ENCODE peak calls at places on chromosomes 6 and 20, in six cellular contexts. O, Z, M, T, L and E are unnamed samples.

GRCh38 chr6:141388666-141389065 is 744.1 kb upstream of the GJE1 start:
- DNase-seq in T (no peak), O (no peak), M (no peak), L (no peak), Z (no peak), E (no peak)

GRCh38 chr6:144006731-144007454 is 1.2 kb downstream of the PLAGL1 start:
- DNase-seq in T (no peak), O (no peak), L (no peak), M (peak), Z (peak), E (no peak)

GRCh38 chr6:46730918-46731461 is 4.2 kb downstream of the PLA2G7 start:
- DNase-seq in T (no peak), Z (peak), O (no peak), L (no peak), M (no peak), E (no peak)

GRCh38 chr20:21796059-21796458 is 90.6 kb downstream of the PAX1 start:
- DNase-seq in Z (no peak), O (no peak), L (no peak), T (no peak), M (no peak), E (peak)

GRCh38 chr6:33204415-33205171 is at the start of gene HSD17B8:
- DNase-seq in O (peak), Z (peak), L (peak), T (peak), M (peak), E (peak)

GRCh38 chr6:112180095-112180820 is 74.1 kb downstream of the LAMA4 start:
- DNase-seq in T (peak), L (peak), M (peak), O (no peak), Z (peak), E (peak)

GRCh38 chr20:33648396-33649004 is 13.6 kb upstream of the C20orf144 start:
- DNase-seq in L (no peak), Z (no peak), O (no peak), M (no peak), T (no peak), E (peak)

GRCh38 chr6:140001851-140002301 is 627.4 kb upstream of the CITED2 start:
- DNase-seq in O (no peak), Z (no peak), T (no peak), M (peak), L (no peak), E (no peak)

GRCh38 chr6:53487080-53487479 is 57.8 kb downstream of the GCLC start:
- DNase-seq in M (no peak), O (no peak), L (no peak), Z (no peak), T (no peak), E (no peak)

GRCh38 chr6:108951351-108951953 is 103.2 kb downstream of the ARMC2 start:
- DNase-seq in O (no peak), T (no peak), L (no peak), M (no peak), Z (no peak), E (no peak)

GRCh38 chr6:42969934-42970333 is 9.0 kb downstream of the PEX6 start:
- DNase-seq in L (no peak), T (no peak), O (no peak), M (no peak), Z (no peak), E (no peak)

GRCh38 chr6:166583230-166583629 is 3.2 kb downstream of the RAMACL start:
- DNase-seq in T (no peak), L (no peak), O (no peak), M (no peak), Z (no peak), E (no peak)

GRCh38 chr6:72411872-72412708 is 209.8 kb upstream of the KCNQ5 start:
- DNase-seq in Z (peak), O (peak), L (peak), T (peak), M (peak), E (peak)